ENCODE peak calls at places on chromosomes 4 and X, in four cellular contexts. Q is AG04450, E is fibroblast of lung, R is astrocyte. B is an unnamed sample.

GRCh38 chrX:22122510-22122909 is 90.4 kb downstream of the PHEX start:
- DNase-seq in E (peak), Q (peak), R (peak), B (no peak)

GRCh38 chr4:52192697-52193096 is 141.6 kb downstream of the SPATA18 start:
- DNase-seq in R (no peak), Q (no peak), E (no peak), B (no peak)

GRCh38 chr4:109406337-109406931 is 27.2 kb upstream of the SEC24B start:
- DNase-seq in R (peak), E (peak), Q (peak), B (peak)

GRCh38 chrX:119041175-119041574 is 31.6 kb upstream of the CT47C1 start:
- DNase-seq in Q (peak), R (peak), E (peak), B (peak)

GRCh38 chr4:77354550-77354949 is 197.5 kb downstream of the CCNG2 start:
- DNase-seq in Q (no peak), R (no peak), E (no peak), B (no peak)

GRCh38 chrX:127606590-127606989 is 445.6 kb downstream of the ACTRT1 start:
- DNase-seq in Q (no peak), E (no peak), R (no peak), B (no peak)

GRCh38 chr4:171813195-171813955 is at the start of gene GALNTL6:
- DNase-seq in E (peak), Q (no peak), R (peak), B (no peak)

GRCh38 chr4:155759372-155760252 is 791 bp downstream of the GUCY1B1 start:
- DNase-seq in E (peak), Q (no peak), R (no peak), B (no peak)

GRCh38 chrX:12052109-12052508 is 86.2 kb upstream of the FRMPD4 start:
- DNase-seq in E (no peak), R (no peak), Q (no peak), B (no peak)

GRCh38 chrX:112705726-112706125 is 26.0 kb upstream of the LHFPL1 start:
- DNase-seq in R (no peak), Q (no peak), E (no peak), B (no peak)

GRCh38 chr4:17111959-17112659 is 213.7 kb upstream of the LDB2 start:
- DNase-seq in E (no peak), Q (no peak), R (no peak), B (no peak)

GRCh38 chrX:107710617-107711391 is 64.8 kb downstream of the TSC22D3 start:
- DNase-seq in Q (peak), R (peak), E (peak), B (peak)

GRCh38 chr4:8123389-8123788 is 35.2 kb downstream of the ABLIM2 start:
- DNase-seq in Q (no peak), E (peak), R (peak), B (no peak)

GRCh38 chr4:74659576-74660411 is 134.5 kb downstream of the BTC start:
- DNase-seq in R (peak), Q (peak), E (peak), B (peak)

GRCh38 chr4:37951465-37952352 is 8.5 kb upstream of the PTTG2 start:
- DNase-seq in E (no peak), R (no peak), Q (no peak), B (no peak)

GRCh38 chrX:115679460-115679859 is 118.5 kb downstream of the PLS3 start:
- DNase-seq in R (peak), Q (no peak), E (peak), B (no peak)
- TF ChIP-seq CTCF in R (peak), Q (peak), E (peak), B (peak)

GRCh38 chr4:150580244-150580643 is 1.7 kb upstream of the MAB21L2 start:
- DNase-seq in E (no peak), R (no peak), Q (no peak), B (no peak)
- H3K4me3 ChIP-seq in E (no peak), R (peak), Q (peak), B (no peak)

GRCh38 chr4:68342139-68342538 is 7.8 kb downstream of the YTHDC1 start:
- DNase-seq in E (peak), Q (no peak), R (peak), B (peak)
- TF ChIP-seq CTCF in E (no peak), Q (no peak), R (no peak), B (no peak)

GRCh38 chrX:154040863-154041262 is 21.2 kb upstream of the IRAK1 start:
- DNase-seq in E (no peak), R (no peak), Q (no peak), B (no peak)

GRCh38 chrX:154043003-154043402 is 23.3 kb upstream of the IRAK1 start:
- DNase-seq in Q (no peak), R (peak), E (peak), B (no peak)

GRCh38 chrX:154039577-154039976 is 19.9 kb upstream of the IRAK1 start:
- DNase-seq in Q (no peak), R (no peak), E (no peak), B (no peak)

GRCh38 chrX:154037754-154038153 is 18.1 kb upstream of the IRAK1 start:
- DNase-seq in Q (no peak), R (no peak), E (no peak), B (no peak)

DNA sequence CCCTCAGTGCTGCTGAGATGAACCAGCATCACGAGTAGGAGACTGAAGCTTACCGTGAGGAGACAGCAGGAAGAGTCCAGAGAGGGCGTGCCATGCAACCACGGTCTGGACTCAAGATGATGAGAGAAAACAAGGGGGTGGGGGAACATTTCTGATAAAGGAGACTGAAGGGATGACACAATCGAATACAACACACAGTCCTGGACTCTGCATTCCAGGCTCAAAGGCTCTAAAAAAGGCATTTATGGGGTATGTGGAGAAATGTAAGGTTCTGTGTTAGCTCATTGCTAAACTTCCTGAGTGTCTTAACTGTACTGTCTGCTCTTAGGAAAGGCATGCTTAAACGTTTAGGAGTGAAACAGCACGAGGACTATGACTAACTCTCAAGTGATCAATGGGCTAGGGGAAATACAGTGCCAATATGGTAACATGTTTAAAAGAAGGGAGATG is 20.6 kb upstream of the IRAK1 start:
- DNase-seq in E (peak), Q (peak), R (peak), B (peak)
- H3K4me3 ChIP-seq in E (no peak), Q (no peak), R (no peak), B (no peak)